ENCODE peak calls at places on chromosomes 2 and 18, in seven cellular contexts. M, E, R, S, T, P and D are unnamed samples.

GRCh38 chr2:54176577-54176976 is 61.2 kb downstream of the ACYP2 start:
- DNase-seq in M (no peak), E (no peak), R (peak; percentile 46), S (no peak), T (peak; percentile 4), P (peak; percentile 18), D (peak; percentile 66)

GRCh38 chr18:11821208-11821607 is 30.0 kb upstream of the CHMP1B start:
- DNase-seq in M (no peak), E (no peak), R (no peak), S (no peak), T (no peak), P (no peak), D (no peak)

GRCh38 chr2:122100371-122101150 is 345.1 kb downstream of the TSN start:
- DNase-seq in M (no peak), E (no peak), R (peak; percentile 27), S (no peak), T (no peak), P (no peak), D (no peak)

GRCh38 chr2:119647440-119648169 is 31.4 kb upstream of the TMEM177 start:
- DNase-seq in M (no peak), E (no peak), R (peak; percentile 61), S (no peak), T (no peak), P (peak; percentile 50), D (peak; percentile 82)

GRCh38 chr2:200302940-200303727 is 3.4 kb upstream of the SPATS2L start:
- DNase-seq in M (no peak), E (no peak), R (peak; percentile 88), S (no peak), T (no peak), P (peak; percentile 3), D (peak; percentile 45)

GRCh38 chr18:27605107-27605834 is 420.2 kb upstream of the CHST9 start:
- DNase-seq in M (no peak), E (peak; percentile 23), R (peak; percentile 65), S (no peak), T (peak; percentile 17), P (peak; percentile 57), D (peak; percentile 80)

GRCh38 chr2:8049851-8050571 is 631.8 kb upstream of the ID2 start:
- DNase-seq in M (no peak), E (no peak), R (no peak), S (no peak), T (no peak), P (no peak), D (no peak)

GRCh38 chr2:29850794-29851193 is 70.6 kb downstream of the ALK start:
- DNase-seq in M (no peak), E (no peak), R (no peak), S (no peak), T (no peak), P (no peak), D (no peak)

GRCh38 chr2:2588777-2589176 is 257.7 kb upstream of the MYT1L start:
- DNase-seq in M (no peak), E (no peak), R (no peak), S (no peak), T (no peak), P (no peak), D (no peak)

GRCh38 chr2:122539311-122539710 is 783.9 kb downstream of the TSN start:
- DNase-seq in M (no peak), E (no peak), R (no peak), S (no peak), T (no peak), P (no peak), D (no peak)

GRCh38 chr2:88055049-88055435 is 541 bp downstream of the KRCC1 start:
- DNase-seq in M (no peak), E (no peak), R (peak; percentile 34), S (no peak), T (no peak), P (no peak), D (peak; percentile 52)

GRCh38 chr2:144552821-144553220 is 32.9 kb upstream of the ZEB2 start:
- DNase-seq in M (no peak), E (no peak), R (no peak), S (no peak), T (no peak), P (no peak), D (no peak)

GRCh38 chr2:102520009-102520408 is 47.0 kb downstream of the SLC9A4 start:
- DNase-seq in M (no peak), E (no peak), R (peak; percentile 17), S (no peak), T (no peak), P (peak; percentile 8), D (peak; percentile 22)

GRCh38 chr2:100151310-100151709 is 8.9 kb upstream of the AFF3 start:
- DNase-seq in M (no peak), E (no peak), R (no peak), S (no peak), T (no peak), P (no peak), D (no peak)

GRCh38 chr18:32661486-32662299 is 111.1 kb downstream of the KLHL14 start:
- DNase-seq in M (no peak), E (no peak), R (no peak), S (no peak), T (no peak), P (no peak), D (no peak)

GRCh38 chr2:10310489-10310888 is 7.8 kb downstream of the HPCAL1 start:
- DNase-seq in M (no peak), E (no peak), R (no peak), S (no peak), T (no peak), P (no peak), D (no peak)

GRCh38 chr2:183950673-183951072 is 647.7 kb upstream of the ZNF804A start:
- DNase-seq in M (no peak), E (no peak), R (no peak), S (no peak), T (no peak), P (no peak), D (no peak)

GRCh38 chr2:45506756-45507155 is 104.3 kb downstream of the SRBD1 start:
- DNase-seq in M (no peak), E (no peak), R (no peak), S (no peak), T (no peak), P (no peak), D (no peak)

GRCh38 chr2:241535871-241536639 is 22.5 kb upstream of the BOK start:
- DNase-seq in M (no peak), E (no peak), R (no peak), S (no peak), T (no peak), P (no peak), D (no peak)

GRCh38 chr2:47946593-47946992 is 40.3 kb upstream of the FBXO11 start:
- DNase-seq in M (no peak), E (no peak), R (no peak), S (no peak), T (no peak), P (no peak), D (no peak)

GRCh38 chr2:86441789-86442641 is 844 bp downstream of the KDM3A start:
- DNase-seq in M (no peak), E (peak; percentile 57), R (peak; percentile 50), S (peak; percentile 66), T (no peak), P (peak; percentile 75), D (peak; percentile 52)